ENCODE peak calls at places on chromosomes 6 and 20, in eight cellular contexts. One of them, this sample, is unnamed.

GRCh38 chr6:156163311-156163710 is 613.9 kb upstream of the ARID1B start:
- DNase-seq in cardiac fibroblast: no peak
- DNase-seq in cardiac muscle cell: no peak
- DNase-seq in WERI-Rb-1: no peak
- DNase-seq in mucosa of descending colon: no peak
- DNase-seq in endothelial cell of umbilical vein: no peak
- DNase-seq in IMR-90: no peak
- DNase-seq in hepatocyte: no peak
- DNase-seq in this sample: no peak

GRCh38 chr20:5395932-5396727 is 79.4 kb upstream of the PROKR2 start:
- DNase-seq in IMR-90: no peak
- DNase-seq in cardiac fibroblast: no peak
- DNase-seq in endothelial cell of umbilical vein: no peak
- DNase-seq in mucosa of descending colon: no peak
- DNase-seq in WERI-Rb-1: no peak
- DNase-seq in cardiac muscle cell: no peak
- DNase-seq in hepatocyte: no peak
- DNase-seq in this sample: no peak

GRCh38 chr6:105292689-105293339 is 110.1 kb downstream of the PREP start:
- DNase-seq in hepatocyte: no peak
- DNase-seq in IMR-90: no peak
- DNase-seq in cardiac muscle cell: no peak
- DNase-seq in mucosa of descending colon: no peak
- DNase-seq in cardiac fibroblast: no peak
- DNase-seq in endothelial cell of umbilical vein: no peak
- DNase-seq in WERI-Rb-1: no peak
- DNase-seq in this sample: no peak

GRCh38 chr6:45830441-45831139 is 185.1 kb downstream of the CLIC5 start:
- DNase-seq in cardiac muscle cell: peak; percentile 21
- DNase-seq in hepatocyte: no peak
- DNase-seq in mucosa of descending colon: no peak
- DNase-seq in IMR-90: no peak
- DNase-seq in cardiac fibroblast: peak; percentile 69
- DNase-seq in endothelial cell of umbilical vein: no peak
- DNase-seq in WERI-Rb-1: no peak
- DNase-seq in this sample: no peak

GRCh38 chr20:54257090-54257816 is 49.4 kb downstream of the PFDN4 start:
- DNase-seq in cardiac muscle cell: peak; percentile 95
- DNase-seq in mucosa of descending colon: no peak
- DNase-seq in endothelial cell of umbilical vein: no peak
- DNase-seq in cardiac fibroblast: peak; percentile 97
- DNase-seq in WERI-Rb-1: no peak
- DNase-seq in IMR-90: peak; percentile 96
- DNase-seq in hepatocyte: peak; percentile 16
- DNase-seq in this sample: peak; percentile 82

GRCh38 chr6:20117474-20117873 is 94.8 kb downstream of the MBOAT1 start:
- DNase-seq in endothelial cell of umbilical vein: no peak
- DNase-seq in WERI-Rb-1: no peak
- DNase-seq in cardiac fibroblast: no peak
- DNase-seq in cardiac muscle cell: no peak
- DNase-seq in hepatocyte: peak; percentile 34
- DNase-seq in mucosa of descending colon: no peak
- DNase-seq in IMR-90: peak; percentile 19
- DNase-seq in this sample: no peak

GRCh38 chr6:94272327-94272726 is 853.0 kb upstream of the EPHA7 start:
- DNase-seq in mucosa of descending colon: no peak
- DNase-seq in cardiac muscle cell: no peak
- DNase-seq in cardiac fibroblast: no peak
- DNase-seq in endothelial cell of umbilical vein: no peak
- DNase-seq in hepatocyte: no peak
- DNase-seq in WERI-Rb-1: no peak
- DNase-seq in IMR-90: no peak
- DNase-seq in this sample: no peak

GRCh38 chr6:30885481-30885998 is 1.2 kb downstream of the DDR1 start:
- DNase-seq in IMR-90: peak; percentile 18
- DNase-seq in endothelial cell of umbilical vein: no peak
- DNase-seq in hepatocyte: peak; percentile 77
- DNase-seq in WERI-Rb-1: no peak
- DNase-seq in cardiac fibroblast: peak; percentile 18
- DNase-seq in cardiac muscle cell: no peak
- DNase-seq in mucosa of descending colon: peak; percentile 64
- DNase-seq in this sample: no peak

GRCh38 chr20:15045246-15045645 is 707.8 kb upstream of the FLRT3 start:
- DNase-seq in cardiac fibroblast: peak; percentile 1
- DNase-seq in cardiac muscle cell: peak; percentile 19
- DNase-seq in IMR-90: no peak
- DNase-seq in endothelial cell of umbilical vein: no peak
- DNase-seq in WERI-Rb-1: no peak
- DNase-seq in mucosa of descending colon: no peak
- DNase-seq in hepatocyte: peak; percentile 39
- DNase-seq in this sample: no peak

GRCh38 chr6:8940356-8940755 is 505.0 kb upstream of the SLC35B3 start:
- DNase-seq in IMR-90: no peak
- DNase-seq in hepatocyte: no peak
- DNase-seq in endothelial cell of umbilical vein: no peak
- DNase-seq in mucosa of descending colon: no peak
- DNase-seq in cardiac muscle cell: no peak
- DNase-seq in WERI-Rb-1: no peak
- DNase-seq in cardiac fibroblast: no peak
- DNase-seq in this sample: no peak

GRCh38 chr20:33188421-33188820 is 20.5 kb downstream of the BPIFA2 start:
- DNase-seq in cardiac fibroblast: no peak
- DNase-seq in WERI-Rb-1: no peak
- DNase-seq in IMR-90: no peak
- DNase-seq in hepatocyte: no peak
- DNase-seq in endothelial cell of umbilical vein: no peak
- DNase-seq in cardiac muscle cell: no peak
- DNase-seq in mucosa of descending colon: no peak
- DNase-seq in this sample: no peak

GRCh38 chr6:104460759-104461530 is 398.8 kb downstream of the HACE1 start:
- DNase-seq in WERI-Rb-1: no peak
- DNase-seq in cardiac fibroblast: no peak
- DNase-seq in cardiac muscle cell: no peak
- DNase-seq in IMR-90: no peak
- DNase-seq in endothelial cell of umbilical vein: no peak
- DNase-seq in hepatocyte: no peak
- DNase-seq in mucosa of descending colon: no peak
- DNase-seq in this sample: no peak

GRCh38 chr6:107870379-107870778 is 46.3 kb upstream of the SCML4 start:
- DNase-seq in IMR-90: peak; percentile 80
- DNase-seq in WERI-Rb-1: no peak
- DNase-seq in hepatocyte: no peak
- DNase-seq in cardiac muscle cell: peak; percentile 31
- DNase-seq in cardiac fibroblast: peak; percentile 68
- DNase-seq in mucosa of descending colon: no peak
- DNase-seq in endothelial cell of umbilical vein: no peak
- DNase-seq in this sample: no peak

GRCh38 chr20:59606566-59606965 is 2.2 kb downstream of the PHACTR3 start:
- DNase-seq in mucosa of descending colon: no peak
- DNase-seq in cardiac fibroblast: no peak
- DNase-seq in WERI-Rb-1: no peak
- DNase-seq in endothelial cell of umbilical vein: no peak
- DNase-seq in cardiac muscle cell: no peak
- DNase-seq in IMR-90: no peak
- DNase-seq in hepatocyte: no peak
- DNase-seq in this sample: no peak

GRCh38 chr6:53718597-53719460 is 53.3 kb upstream of the KLHL31 start:
- DNase-seq in WERI-Rb-1: peak; percentile 72
- DNase-seq in IMR-90: peak; percentile 75
- DNase-seq in cardiac fibroblast: peak; percentile 75
- DNase-seq in mucosa of descending colon: no peak
- DNase-seq in cardiac muscle cell: peak; percentile 76
- DNase-seq in hepatocyte: peak; percentile 89
- DNase-seq in endothelial cell of umbilical vein: peak; percentile 74
- DNase-seq in this sample: peak; percentile 48

GRCh38 chr6:121592955-121593665 is 157.7 kb downstream of the GJA1 start:
- DNase-seq in mucosa of descending colon: no peak
- DNase-seq in IMR-90: peak; percentile 11
- DNase-seq in WERI-Rb-1: no peak
- DNase-seq in hepatocyte: no peak
- DNase-seq in cardiac muscle cell: peak; percentile 20
- DNase-seq in endothelial cell of umbilical vein: no peak
- DNase-seq in cardiac fibroblast: no peak
- DNase-seq in this sample: no peak

GRCh38 chr6:34462010-34462409 is 3.9 kb upstream of the PACSIN1 start:
- DNase-seq in endothelial cell of umbilical vein: no peak
- DNase-seq in WERI-Rb-1: no peak
- DNase-seq in cardiac fibroblast: no peak
- DNase-seq in IMR-90: no peak
- DNase-seq in hepatocyte: no peak
- DNase-seq in cardiac muscle cell: no peak
- DNase-seq in mucosa of descending colon: no peak
- DNase-seq in this sample: no peak

GRCh38 chr6:111841822-111842221 is 31.4 kb downstream of the FYN start:
- DNase-seq in cardiac fibroblast: peak; percentile 92
- DNase-seq in cardiac muscle cell: peak; percentile 82
- DNase-seq in endothelial cell of umbilical vein: peak; percentile 74
- DNase-seq in IMR-90: peak; percentile 76
- DNase-seq in hepatocyte: no peak
- DNase-seq in mucosa of descending colon: no peak
- DNase-seq in WERI-Rb-1: no peak
- DNase-seq in this sample: no peak

GRCh38 chr6:8108031-8108660 is 5.8 kb upstream of the EEF1E1 start:
- DNase-seq in mucosa of descending colon: no peak
- DNase-seq in hepatocyte: peak; percentile 12
- DNase-seq in IMR-90: peak; percentile 99
- DNase-seq in cardiac fibroblast: peak; percentile 93
- DNase-seq in WERI-Rb-1: no peak
- DNase-seq in endothelial cell of umbilical vein: peak; percentile 97
- DNase-seq in cardiac muscle cell: peak; percentile 80
- DNase-seq in this sample: peak; percentile 51

GRCh38 chr6:32153252-32153834 is 598 bp upstream of the PPT2 start:
- DNase-seq in IMR-90: peak; percentile 41
- DNase-seq in cardiac muscle cell: no peak
- DNase-seq in hepatocyte: peak; percentile 81
- DNase-seq in cardiac fibroblast: peak; percentile 33
- DNase-seq in mucosa of descending colon: peak; percentile 55
- DNase-seq in WERI-Rb-1: no peak
- DNase-seq in endothelial cell of umbilical vein: peak; percentile 47
- DNase-seq in this sample: no peak
- TF ChIP-seq CTCF in IMR-90: peak; percentile 26
- TF ChIP-seq CTCF in cardiac muscle cell: peak; percentile 28
- TF ChIP-seq CTCF in hepatocyte: peak; percentile 28
- TF ChIP-seq CTCF in cardiac fibroblast: peak; percentile 23
- TF ChIP-seq CTCF in mucosa of descending colon: no peak
- TF ChIP-seq CTCF in WERI-Rb-1: peak; percentile 20
- TF ChIP-seq CTCF in endothelial cell of umbilical vein: no peak
- TF ChIP-seq CTCF in this sample: peak; percentile 38

DNA sequence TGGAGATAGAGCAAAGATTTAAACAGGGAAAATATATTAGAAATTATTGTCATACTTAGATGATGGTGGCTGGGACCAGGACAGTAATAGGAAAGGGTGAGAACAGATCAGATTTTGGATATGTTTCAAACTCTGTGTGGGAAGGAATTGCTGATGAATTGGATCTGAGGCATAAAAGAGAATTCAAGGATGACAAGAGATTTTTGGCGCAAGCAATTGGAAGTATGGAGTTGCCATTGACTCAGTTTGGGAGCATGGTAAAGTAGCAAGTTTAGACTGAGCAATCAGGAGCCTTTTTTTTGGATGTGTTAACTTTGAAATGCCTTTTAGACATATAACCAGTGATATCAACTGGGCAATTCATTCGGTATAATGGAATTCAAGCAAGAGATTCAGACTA is 14.4 kb downstream of the TAB2 start:
- DNase-seq in IMR-90: peak; percentile 12
- DNase-seq in mucosa of descending colon: no peak
- DNase-seq in WERI-Rb-1: no peak
- DNase-seq in endothelial cell of umbilical vein: no peak
- DNase-seq in cardiac muscle cell: no peak
- DNase-seq in hepatocyte: no peak
- DNase-seq in cardiac fibroblast: peak; percentile 27
- DNase-seq in this sample: no peak
- H3K4me3 ChIP-seq in IMR-90: no peak overlapping the region
- H3K4me3 ChIP-seq in mucosa of descending colon: no peak overlapping the region
- H3K4me3 ChIP-seq in WERI-Rb-1: no peak overlapping the region
- H3K4me3 ChIP-seq in endothelial cell of umbilical vein: no peak overlapping the region
- H3K4me3 ChIP-seq in cardiac muscle cell: no peak overlapping the region
- H3K4me3 ChIP-seq in hepatocyte: no peak overlapping the region
- H3K4me3 ChIP-seq in cardiac fibroblast: no peak overlapping the region
- H3K4me3 ChIP-seq in this sample: no peak overlapping the region

DNA sequence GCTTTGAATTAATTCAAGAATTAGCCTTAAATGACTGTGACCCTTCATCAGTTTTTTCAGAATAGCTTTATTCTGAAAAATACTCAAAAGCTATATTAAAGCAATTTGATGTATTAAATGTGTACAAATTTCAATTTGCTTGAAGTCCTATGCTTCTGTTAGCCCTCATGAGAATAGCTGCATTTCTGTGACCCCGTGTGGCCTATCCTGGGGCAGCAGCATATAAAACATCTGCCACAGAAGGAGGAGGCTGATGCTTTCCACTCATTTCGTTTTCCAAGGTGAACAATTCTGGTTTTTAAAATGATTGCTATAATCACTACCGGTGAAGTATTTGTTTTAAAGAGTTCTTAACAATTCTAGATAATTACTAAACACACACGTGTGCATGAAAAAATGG is 360.3 kb downstream of the BTBD9 start:
- DNase-seq in hepatocyte: no peak
- DNase-seq in IMR-90: no peak
- DNase-seq in cardiac fibroblast: peak; percentile 34
- DNase-seq in WERI-Rb-1: no peak
- DNase-seq in endothelial cell of umbilical vein: no peak
- DNase-seq in cardiac muscle cell: peak; percentile 29
- DNase-seq in mucosa of descending colon: no peak
- DNase-seq in this sample: no peak
- TF ChIP-seq CTCF in hepatocyte: no peak
- TF ChIP-seq CTCF in IMR-90: peak; percentile 33
- TF ChIP-seq CTCF in cardiac fibroblast: peak; percentile 31
- TF ChIP-seq CTCF in WERI-Rb-1: no peak
- TF ChIP-seq CTCF in endothelial cell of umbilical vein: no peak
- TF ChIP-seq CTCF in cardiac muscle cell: peak; percentile 31
- TF ChIP-seq CTCF in mucosa of descending colon: no peak
- TF ChIP-seq CTCF in this sample: peak; percentile 32

DNA sequence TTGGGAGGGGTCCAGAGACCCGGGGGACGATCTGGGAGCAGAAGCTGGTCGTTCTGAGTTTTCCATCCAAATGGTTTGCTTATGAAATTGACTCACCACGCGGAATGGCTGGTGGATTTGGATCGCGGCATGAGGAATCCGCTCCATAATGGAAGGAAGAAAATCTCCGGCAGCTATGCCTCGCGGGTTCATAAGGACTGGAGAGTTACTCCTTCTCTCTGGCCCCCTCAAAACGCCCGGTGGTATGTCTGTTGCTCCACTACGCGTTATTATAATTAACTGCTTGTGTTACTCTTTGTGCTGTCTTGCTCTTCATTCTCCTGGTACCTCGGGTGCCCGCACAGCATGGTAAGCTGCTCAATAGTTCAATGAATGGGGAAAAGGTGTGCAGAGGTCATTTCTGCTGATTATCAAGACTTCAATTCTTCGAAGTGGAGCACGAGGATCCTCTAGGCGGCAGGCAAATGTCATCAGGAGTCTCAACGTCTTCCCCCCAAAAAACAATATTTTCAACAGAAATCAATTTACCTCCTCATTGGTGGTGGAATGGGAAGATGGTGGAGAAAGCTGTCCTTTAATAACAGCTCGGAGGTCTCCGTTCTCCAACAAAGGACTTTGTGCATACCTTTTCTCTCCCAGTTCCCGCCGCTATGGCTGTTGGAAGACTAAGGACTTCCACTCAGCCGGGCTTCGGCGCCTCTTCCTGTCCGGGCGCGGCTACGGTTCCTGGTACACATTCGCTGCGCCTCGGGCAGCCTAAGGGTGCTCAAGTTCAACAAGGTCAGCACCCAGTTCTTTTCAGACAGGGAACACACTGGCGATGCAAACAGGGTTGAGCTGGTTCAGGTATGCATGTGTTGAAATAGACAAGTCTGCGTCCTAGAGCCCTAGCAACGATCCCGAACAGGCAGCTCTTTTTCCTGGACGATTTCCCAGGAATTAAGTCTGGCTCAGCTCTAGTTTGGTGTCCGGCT is 9.2 kb upstream of the PRSS16 start:
- DNase-seq in mucosa of descending colon: no peak
- DNase-seq in cardiac muscle cell: peak; percentile 55
- DNase-seq in endothelial cell of umbilical vein: peak; percentile 10
- DNase-seq in cardiac fibroblast: peak; percentile 32
- DNase-seq in hepatocyte: no peak
- DNase-seq in IMR-90: no peak
- DNase-seq in WERI-Rb-1: no peak
- DNase-seq in this sample: no peak
- H3K4me3 ChIP-seq in mucosa of descending colon: no peak overlapping the region
- H3K4me3 ChIP-seq in cardiac muscle cell: peak overlapping the region; percentile 10
- H3K4me3 ChIP-seq in endothelial cell of umbilical vein: peak overlapping the region; percentile 61
- H3K4me3 ChIP-seq in cardiac fibroblast: peak overlapping the region; percentile 33
- H3K4me3 ChIP-seq in hepatocyte: peak overlapping the region; percentile 39
- H3K4me3 ChIP-seq in IMR-90: peak overlapping the region; percentile 60
- H3K4me3 ChIP-seq in WERI-Rb-1: no peak overlapping the region
- H3K4me3 ChIP-seq in this sample: peak overlapping the region; percentile 35